ENCODE peak calls at places on chromosome 11, in eight cellular contexts. M is NCI-H345; A is bronchial epithelial cell; V is activated CD4-positive, alpha-beta T cell treated with anti-CD3 and anti-CD28 coated beads for 48 hours; R is NCI-H1092; O is upper lobe of right lung; U is posterior cingulate gyrus; Y is GM23338. P is an unnamed sample.

GRCh38 chr11:65522640-65523322 is 2.1 kb upstream of the SCYL1 start:
- DNase-seq in M (no peak), A (no peak), V (no peak), R (no peak), O (peak), U (no peak), Y (no peak), P (peak)

GRCh38 chr11:71551711-71552110 is 3.5 kb downstream of the KRTAP5-9 start:
- DNase-seq in M (no peak), A (peak), V (no peak), R (no peak), O (no peak), U (no peak), Y (no peak), P (no peak)

GRCh38 chr11:69664103-69664775 is 10.9 kb downstream of the LTO1 start:
- DNase-seq in M (no peak), A (no peak), V (no peak), R (no peak), O (peak), U (no peak), Y (no peak), P (no peak)

GRCh38 chr11:1451781-1452470 is 34.7 kb downstream of the MOB2 start:
- DNase-seq in M (no peak), A (no peak), V (no peak), R (no peak), O (no peak), U (no peak), Y (no peak), P (no peak)

GRCh38 chr11:64343740-64344133 is 3.7 kb downstream of the CCDC88B start:
- DNase-seq in M (peak), A (no peak), V (peak), R (no peak), O (no peak), U (no peak), Y (no peak), P (no peak)

GRCh38 chr11:44913502-44913901 is 37.2 kb downstream of the TP53I11 start:
- DNase-seq in M (no peak), A (no peak), V (no peak), R (no peak), O (no peak), U (no peak), Y (no peak), P (no peak)

GRCh38 chr11:73283316-73284035 is 11.3 kb downstream of the P2RY6 start:
- DNase-seq in M (no peak), A (peak), V (no peak), R (no peak), O (peak), U (no peak), Y (no peak), P (no peak)

GRCh38 chr11:12118940-12119339 is 8.6 kb downstream of the MICAL2 start:
- DNase-seq in M (no peak), A (no peak), V (no peak), R (no peak), O (no peak), U (no peak), Y (peak), P (no peak)

GRCh38 chr11:62353841-62354240 is 16.6 kb downstream of the ASRGL1 start:
- DNase-seq in M (no peak), A (peak), V (no peak), R (no peak), O (no peak), U (no peak), Y (no peak), P (no peak)

GRCh38 chr11:75073459-75074190 is 23.1 kb downstream of the OR2AT4 start:
- DNase-seq in M (no peak), A (peak), V (no peak), R (no peak), O (no peak), U (no peak), Y (peak), P (peak)

GRCh38 chr11:126265801-126266200 is 2.9 kb downstream of the SRPRA start:
- DNase-seq in M (no peak), A (no peak), V (no peak), R (no peak), O (no peak), U (no peak), Y (no peak), P (peak)

GRCh38 chr11:78228467-78228866 is 39.7 kb downstream of the USP35 start:
- DNase-seq in M (peak), A (peak), V (no peak), R (peak), O (no peak), U (peak), Y (peak), P (peak)

GRCh38 chr11:69593851-69594250 is 47.1 kb upstream of the CCND1 start:
- DNase-seq in M (no peak), A (no peak), V (peak), R (no peak), O (no peak), U (no peak), Y (no peak), P (no peak)

GRCh38 chr11:129373489-129373953 is 2.1 kb upstream of the BARX2 start:
- DNase-seq in M (no peak), A (no peak), V (no peak), R (no peak), O (no peak), U (no peak), Y (peak), P (peak)

GRCh38 chr11:113773092-113773415 is 438 bp downstream of the ZW10 start:
- DNase-seq in M (peak), A (peak), V (no peak), R (no peak), O (no peak), U (peak), Y (peak), P (peak)

GRCh38 chr11:73376803-73377629 is 817 bp downstream of the RELT start:
- DNase-seq in M (peak), A (peak), V (peak), R (peak), O (peak), U (peak), Y (peak), P (peak)

GRCh38 chr11:11028017-11028692 is 170.3 kb upstream of the ZBED5 start:
- DNase-seq in M (peak), A (peak), V (peak), R (peak), O (peak), U (peak), Y (peak), P (peak)

GRCh38 chr11:71251761-71252433 is 480 bp downstream of the SHANK2 start:
- DNase-seq in M (peak), A (no peak), V (no peak), R (peak), O (peak), U (peak), Y (peak), P (peak)

GRCh38 chr11:86138958-86139357 is 70.1 kb upstream of the PICALM start:
- DNase-seq in M (no peak), A (no peak), V (peak), R (no peak), O (no peak), U (no peak), Y (no peak), P (no peak)

GRCh38 chr11:47184711-47185304 is 1.4 kb downstream of the PACSIN3 start:
- DNase-seq in M (no peak), A (no peak), V (no peak), R (no peak), O (no peak), U (peak), Y (peak), P (no peak)

GRCh38 chr11:60813324-60813723 is 28.2 kb downstream of the MS4A10 start:
- DNase-seq in M (no peak), A (no peak), V (no peak), R (no peak), O (no peak), U (no peak), Y (no peak), P (no peak)